ENCODE peak calls at places on chromosomes 12 and 14, in six cellular contexts. F, A, S, K, R and C are unnamed samples.

GRCh38 chr12:43109626-43110345 is 442.2 kb downstream of the ADAMTS20 start:
- DNase-seq in F (no peak), A (no peak), S (no peak), K (no peak), R (no peak), C (no peak)

GRCh38 chr12:110741795-110742717 is 635 bp downstream of the PPP1CC start:
- DNase-seq in F (no peak), A (no peak), S (peak), K (no peak), R (peak), C (no peak)

GRCh38 chr12:67243260-67243659 is 25.9 kb upstream of the CAND1 start:
- DNase-seq in F (no peak), A (no peak), S (no peak), K (no peak), R (no peak), C (no peak)

GRCh38 chr12:57159341-57159740 is 11.9 kb upstream of the LRP1-AS start:
- DNase-seq in F (no peak), A (no peak), S (no peak), K (no peak), R (no peak), C (no peak)

GRCh38 chr14:75273272-75274044 is 5.2 kb upstream of the FOS start:
- DNase-seq in F (no peak), A (no peak), S (no peak), K (peak), R (no peak), C (peak)

GRCh38 chr12:127399451-127399850 is 867.5 kb upstream of the TMEM132C start:
- DNase-seq in F (no peak), A (no peak), S (no peak), K (peak), R (no peak), C (no peak)

GRCh38 chr12:108753969-108754368 is 22.7 kb upstream of the CORO1C start:
- DNase-seq in F (no peak), A (no peak), S (no peak), K (no peak), R (peak), C (no peak)

GRCh38 chr12:124543052-124543590 is 24.3 kb downstream of the NCOR2 start:
- DNase-seq in F (no peak), A (no peak), S (peak), K (peak), R (no peak), C (no peak)

GRCh38 chr12:130922584-130922983 is 31.1 kb upstream of the ADGRD1 start:
- DNase-seq in F (no peak), A (no peak), S (no peak), K (no peak), R (no peak), C (no peak)

GRCh38 chr12:91813701-91814100 is 331.9 kb downstream of the BTG1 start:
- DNase-seq in F (no peak), A (no peak), S (no peak), K (peak), R (no peak), C (no peak)

GRCh38 chr14:54712371-54712998 is 145.6 kb downstream of the SAMD4A start:
- DNase-seq in F (no peak), A (no peak), S (no peak), K (peak), R (no peak), C (no peak)

GRCh38 chr14:104119119-104119699 is 19.2 kb upstream of the KIF26A start:
- DNase-seq in F (peak), A (no peak), S (no peak), K (no peak), R (no peak), C (no peak)

GRCh38 chr12:3681595-3681921 is 71.4 kb downstream of the CRACR2A start:
- DNase-seq in F (no peak), A (no peak), S (no peak), K (no peak), R (no peak), C (no peak)

GRCh38 chr12:5624873-5625272 is 193.0 kb downstream of the NTF3 start:
- DNase-seq in F (peak), A (no peak), S (no peak), K (no peak), R (no peak), C (no peak)

GRCh38 chr12:106112094-106112822 is 26.5 kb downstream of the NUAK1 start:
- DNase-seq in F (peak), A (no peak), S (no peak), K (no peak), R (peak), C (no peak)

GRCh38 chr12:76422154-76422877 is 74.1 kb upstream of the BBS10 start:
- DNase-seq in F (no peak), A (no peak), S (peak), K (no peak), R (no peak), C (no peak)

GRCh38 chr12:88175544-88175943 is 33.4 kb downstream of the TMTC3 start:
- DNase-seq in F (no peak), A (no peak), S (no peak), K (no peak), R (no peak), C (no peak)

GRCh38 chr14:70358631-70359030 is 852 bp downstream of the COX16 start:
- DNase-seq in F (no peak), A (no peak), S (no peak), K (peak), R (no peak), C (no peak)

GRCh38 chr12:52582971-52583456 is 9.4 kb upstream of the KRT74 start:
- DNase-seq in F (peak), A (peak), S (peak), K (peak), R (no peak), C (peak)

GRCh38 chr12:62933220-62933870 is 1.6 kb downstream of the PPM1H start:
- DNase-seq in F (peak), A (no peak), S (peak), K (no peak), R (peak), C (no peak)

GRCh38 chr14:65103150-65103760 is 938 bp upstream of the MAX start:
- DNase-seq in F (no peak), A (no peak), S (peak), K (peak), R (no peak), C (no peak)

GRCh38 chr12:56661979-56662638 is 16.3 kb upstream of the ATP5F1B start:
- DNase-seq in F (no peak), A (no peak), S (no peak), K (no peak), R (no peak), C (no peak)

GRCh38 chr12:22414742-22415141 is 80.2 kb upstream of the ST8SIA1 start:
- DNase-seq in F (no peak), A (no peak), S (no peak), K (no peak), R (no peak), C (no peak)

GRCh38 chr14:39266589-39266870 is 32.8 kb downstream of the MIA2 start:
- DNase-seq in F (peak), A (no peak), S (no peak), K (no peak), R (peak), C (peak)

GRCh38 chr14:75978249-75978731 is 3.5 kb downstream of the TGFB3 start:
- DNase-seq in F (no peak), A (no peak), S (peak), K (peak), R (no peak), C (no peak)

GRCh38 chr14:24150993-24151392 is 3.7 kb downstream of the RNF31 start:
- DNase-seq in F (no peak), A (no peak), S (no peak), K (no peak), R (no peak), C (no peak)

GRCh38 chr12:43288666-43289065 is 263.3 kb downstream of the ADAMTS20 start:
- DNase-seq in F (peak), A (no peak), S (no peak), K (no peak), R (no peak), C (no peak)

GRCh38 chr12:13534645-13535398 is 338.3 kb downstream of the EMP1 start:
- DNase-seq in F (peak), A (peak), S (peak), K (peak), R (peak), C (no peak)

GRCh38 chr12:30753233-30753632 is 1.5 kb downstream of the CAPRIN2 start:
- DNase-seq in F (peak), A (no peak), S (peak), K (peak), R (no peak), C (no peak)

GRCh38 chr14:20684662-20685456 is 499 bp downstream of the RNASE4 start:
- DNase-seq in F (no peak), A (no peak), S (peak), K (peak), R (peak), C (no peak)

GRCh38 chr12:99099786-99100185 is 454.7 kb downstream of the APAF1 start:
- DNase-seq in F (no peak), A (no peak), S (no peak), K (no peak), R (no peak), C (no peak)

GRCh38 chr12:111035578-111036301 is 115.4 kb upstream of the MYL2 start:
- DNase-seq in F (peak), A (no peak), S (peak), K (no peak), R (no peak), C (no peak)

GRCh38 chr12:30506411-30506810 is 189.3 kb downstream of the IPO8 start:
- DNase-seq in F (no peak), A (no peak), S (no peak), K (no peak), R (no peak), C (no peak)

GRCh38 chr14:89206426-89206825 is 210.6 kb downstream of the FOXN3 start:
- DNase-seq in F (no peak), A (no peak), S (no peak), K (peak), R (peak), C (no peak)

GRCh38 chr12:62720661-62721330 is 214.2 kb downstream of the PPM1H start:
- DNase-seq in F (no peak), A (no peak), S (peak), K (peak), R (no peak), C (no peak)

GRCh38 chr14:76500011-76500410 is 124.1 kb downstream of the ESRRB start:
- DNase-seq in F (no peak), A (no peak), S (no peak), K (peak), R (no peak), C (no peak)

GRCh38 chr12:49428652-49429549 is 61.6 kb downstream of the SPATS2 start:
- DNase-seq in F (no peak), A (peak), S (no peak), K (peak), R (no peak), C (no peak)

GRCh38 chr12:96034631-96035282 is 630 bp downstream of the LTA4H start:
- DNase-seq in F (peak), A (no peak), S (peak), K (peak), R (peak), C (peak)